ENCODE peak calls at places on chromosomes 6 and 20, in four cellular contexts. One of them, this sample, is unnamed.

GRCh38 chr6:12066297-12066696 is 54.2 kb downstream of the HIVEP1 start:
- DNase-seq in LHCN-M2: peak; percentile 26
- DNase-seq in mammary epithelial cell: no peak
- DNase-seq in mesendoderm: no peak
- DNase-seq in this sample: peak; percentile 24

GRCh38 chr6:12545837-12546658 is 170.5 kb upstream of the PHACTR1 start:
- DNase-seq in mammary epithelial cell: peak; percentile 76
- DNase-seq in mesendoderm: no peak
- DNase-seq in LHCN-M2: peak; percentile 91
- DNase-seq in this sample: no peak

GRCh38 chr6:120410586-120410985 is 923.7 kb downstream of the TBC1D32 start:
- DNase-seq in mammary epithelial cell: peak; percentile 0
- DNase-seq in mesendoderm: no peak
- DNase-seq in LHCN-M2: no peak
- DNase-seq in this sample: no peak

GRCh38 chr6:84346372-84346771 is 118.9 kb upstream of the CEP162 start:
- DNase-seq in mammary epithelial cell: no peak
- DNase-seq in mesendoderm: no peak
- DNase-seq in LHCN-M2: peak; percentile 12
- DNase-seq in this sample: peak; percentile 51

GRCh38 chr6:141513830-141514229 is 618.9 kb upstream of the GJE1 start:
- DNase-seq in LHCN-M2: peak; percentile 34
- DNase-seq in mammary epithelial cell: no peak
- DNase-seq in mesendoderm: no peak
- DNase-seq in this sample: no peak

GRCh38 chr6:109979033-109979921 is 1.2 kb downstream of the GPR6 start:
- DNase-seq in mesendoderm: no peak
- DNase-seq in mammary epithelial cell: no peak
- DNase-seq in LHCN-M2: no peak
- DNase-seq in this sample: no peak

GRCh38 chr6:115058414-115059211 is 715.8 kb upstream of the HS3ST5 start:
- DNase-seq in mammary epithelial cell: no peak
- DNase-seq in LHCN-M2: peak; percentile 34
- DNase-seq in mesendoderm: no peak
- DNase-seq in this sample: peak; percentile 87

GRCh38 chr6:53629120-53629477 is 36.5 kb downstream of the KLHL31 start:
- DNase-seq in mesendoderm: no peak
- DNase-seq in LHCN-M2: no peak
- DNase-seq in mammary epithelial cell: no peak
- DNase-seq in this sample: no peak

GRCh38 chr20:41018153-41018552 is 10.5 kb upstream of the TOP1 start:
- DNase-seq in mammary epithelial cell: peak; percentile 87
- DNase-seq in mesendoderm: no peak
- DNase-seq in LHCN-M2: no peak
- DNase-seq in this sample: no peak

GRCh38 chr20:6142348-6142993 is 19.6 kb upstream of the FERMT1 start:
- DNase-seq in mesendoderm: peak; percentile 55
- DNase-seq in LHCN-M2: peak; percentile 35
- DNase-seq in mammary epithelial cell: peak; percentile 36
- DNase-seq in this sample: peak; percentile 78

GRCh38 chr6:71031912-71032311 is 75.1 kb upstream of the B3GAT2 start:
- DNase-seq in LHCN-M2: no peak
- DNase-seq in mesendoderm: no peak
- DNase-seq in mammary epithelial cell: no peak
- DNase-seq in this sample: no peak

GRCh38 chr20:40287683-40288082 is 401.4 kb downstream of the MAFB start:
- DNase-seq in mammary epithelial cell: no peak
- DNase-seq in mesendoderm: no peak
- DNase-seq in LHCN-M2: no peak
- DNase-seq in this sample: no peak

GRCh38 chr6:3151705-3152104 is 5.6 kb downstream of the TUBB2A start:
- DNase-seq in mammary epithelial cell: no peak
- DNase-seq in LHCN-M2: peak; percentile 55
- DNase-seq in mesendoderm: no peak
- DNase-seq in this sample: peak; percentile 56

GRCh38 chr20:31497838-31498540 is 16.3 kb upstream of the HM13 start:
- DNase-seq in mesendoderm: peak; percentile 30
- DNase-seq in mammary epithelial cell: no peak
- DNase-seq in LHCN-M2: peak; percentile 58
- DNase-seq in this sample: peak; percentile 15

GRCh38 chr20:19970256-19970765 is 46.9 kb upstream of the NAA20 start:
- DNase-seq in mammary epithelial cell: no peak
- DNase-seq in mesendoderm: no peak
- DNase-seq in LHCN-M2: no peak
- DNase-seq in this sample: no peak

GRCh38 chr6:26554669-26555504 is 16.7 kb downstream of the HMGN4 start:
- DNase-seq in mammary epithelial cell: peak; percentile 54
- DNase-seq in mesendoderm: peak; percentile 82
- DNase-seq in LHCN-M2: peak; percentile 74
- DNase-seq in this sample: peak; percentile 88

GRCh38 chr6:84227044-84227433 is 404 bp downstream of the CEP162 start:
- DNase-seq in mesendoderm: peak; percentile 59
- DNase-seq in LHCN-M2: no peak
- DNase-seq in mammary epithelial cell: no peak
- DNase-seq in this sample: peak; percentile 69

GRCh38 chr6:35804996-35805736 is at the start of gene LHFPL5:
- DNase-seq in LHCN-M2: no peak
- DNase-seq in mesendoderm: peak; percentile 75
- DNase-seq in mammary epithelial cell: no peak
- DNase-seq in this sample: peak; percentile 84

GRCh38 chr6:77403424-77403823 is 59.9 kb downstream of the HTR1B start:
- DNase-seq in mesendoderm: peak; percentile 71
- DNase-seq in LHCN-M2: peak; percentile 71
- DNase-seq in mammary epithelial cell: peak; percentile 44
- DNase-seq in this sample: no peak

GRCh38 chr20:5187122-5187521 is 60.3 kb downstream of the CDS2 start:
- DNase-seq in LHCN-M2: no peak
- DNase-seq in mesendoderm: no peak
- DNase-seq in mammary epithelial cell: no peak
- DNase-seq in this sample: no peak

GRCh38 chr20:13009682-13010406 is 1.1 kb downstream of the SPTLC3 start:
- DNase-seq in mesendoderm: no peak
- DNase-seq in LHCN-M2: peak; percentile 90
- DNase-seq in mammary epithelial cell: peak; percentile 85
- DNase-seq in this sample: peak; percentile 21

GRCh38 chr6:50249493-50249892 is 199.8 kb upstream of the DEFB112 start:
- DNase-seq in LHCN-M2: peak; percentile 7
- DNase-seq in mesendoderm: peak; percentile 27
- DNase-seq in mammary epithelial cell: no peak
- DNase-seq in this sample: peak; percentile 8

GRCh38 chr20:24109008-24109407 is 120.4 kb upstream of the GGTLC1 start:
- DNase-seq in mesendoderm: no peak
- DNase-seq in LHCN-M2: no peak
- DNase-seq in mammary epithelial cell: no peak
- DNase-seq in this sample: no peak

GRCh38 chr6:142297605-142297995 is 4.2 kb upstream of the ADGRG6 start:
- DNase-seq in LHCN-M2: no peak
- DNase-seq in mammary epithelial cell: no peak
- DNase-seq in mesendoderm: no peak
- DNase-seq in this sample: no peak

GRCh38 chr20:58870293-58871014 is 17.9 kb downstream of the GNAS start:
- DNase-seq in mesendoderm: peak; percentile 78
- DNase-seq in mammary epithelial cell: peak; percentile 35
- DNase-seq in LHCN-M2: peak; percentile 52
- DNase-seq in this sample: peak; percentile 63

GRCh38 chr20:12175538-12175937 is 257.8 kb downstream of the BTBD3 start:
- DNase-seq in mammary epithelial cell: peak; percentile 45
- DNase-seq in mesendoderm: no peak
- DNase-seq in LHCN-M2: no peak
- DNase-seq in this sample: no peak

GRCh38 chr6:154605207-154605877 is 94.9 kb upstream of the CNKSR3 start:
- DNase-seq in mesendoderm: no peak
- DNase-seq in mammary epithelial cell: peak; percentile 62
- DNase-seq in LHCN-M2: no peak
- DNase-seq in this sample: peak; percentile 42

GRCh38 chr6:135008072-135008940 is 46.3 kb downstream of the HBS1L start:
- DNase-seq in mammary epithelial cell: no peak
- DNase-seq in LHCN-M2: no peak
- DNase-seq in mesendoderm: no peak
- DNase-seq in this sample: peak; percentile 57

GRCh38 chr6:132969188-132969587 is 154.8 kb downstream of the RPS12 start:
- DNase-seq in LHCN-M2: no peak
- DNase-seq in mesendoderm: no peak
- DNase-seq in mammary epithelial cell: no peak
- DNase-seq in this sample: no peak

GRCh38 chr6:43242908-43243648 is at the start of gene TTBK1:
- DNase-seq in mesendoderm: no peak
- DNase-seq in LHCN-M2: no peak
- DNase-seq in mammary epithelial cell: no peak
- DNase-seq in this sample: peak; percentile 36

GRCh38 chr6:90691823-90692222 is 105.0 kb upstream of the MAP3K7 start:
- DNase-seq in mesendoderm: peak; percentile 52
- DNase-seq in mammary epithelial cell: peak; percentile 6
- DNase-seq in LHCN-M2: no peak
- DNase-seq in this sample: peak; percentile 7

GRCh38 chr6:169905041-169905807 is 153.8 kb downstream of the ERMARD start:
- DNase-seq in mesendoderm: no peak
- DNase-seq in mammary epithelial cell: peak; percentile 41
- DNase-seq in LHCN-M2: peak; percentile 2
- DNase-seq in this sample: peak; percentile 46

GRCh38 chr6:166307981-166308768 is at the start of gene PRR18:
- DNase-seq in mammary epithelial cell: no peak
- DNase-seq in mesendoderm: peak; percentile 40
- DNase-seq in LHCN-M2: no peak
- DNase-seq in this sample: peak; percentile 76

GRCh38 chr20:53146201-53146891 is 174.2 kb downstream of the TSHZ2 start:
- DNase-seq in mammary epithelial cell: no peak
- DNase-seq in LHCN-M2: no peak
- DNase-seq in mesendoderm: no peak
- DNase-seq in this sample: peak; percentile 48

GRCh38 chr6:81265106-81265505 is 487.4 kb downstream of the TENT5A start:
- DNase-seq in mammary epithelial cell: no peak
- DNase-seq in mesendoderm: no peak
- DNase-seq in LHCN-M2: peak; percentile 86
- DNase-seq in this sample: no peak

This sample was measured in NCI-H69.